ENCODE peak calls at places on chromosomes 5 and 9, in eight cellular contexts. Z, S, Q, J, V, E, Y and K are unnamed samples.

GRCh38 chr5:75524071-75524470 is 12.4 kb downstream of the POLK start:
- DNase-seq in Z (no peak), S (no peak), Q (peak; percentile 12), J (no peak), V (no peak), E (peak; percentile 42), Y (no peak), K (no peak)

GRCh38 chr9:127549218-127549617 is 62.9 kb upstream of the STXBP1 start:
- DNase-seq in Z (no peak), S (no peak), Q (no peak), J (no peak), V (no peak), E (no peak), Y (no peak), K (no peak)

GRCh38 chr5:52709171-52709925 is 78.4 kb upstream of the ITGA1 start:
- DNase-seq in Z (no peak), S (no peak), Q (peak; percentile 16), J (no peak), V (no peak), E (peak; percentile 7), Y (no peak), K (no peak)

GRCh38 chr5:132480546-132481242 is 9.9 kb downstream of the IRF1 start:
- DNase-seq in Z (no peak), S (no peak), Q (no peak), J (no peak), V (no peak), E (no peak), Y (no peak), K (no peak)

GRCh38 chr5:18987101-18987500 is 1000.9 kb downstream of the CDH18 start:
- DNase-seq in Z (no peak), S (no peak), Q (no peak), J (no peak), V (no peak), E (no peak), Y (no peak), K (no peak)

GRCh38 chr5:135153259-135153658 is 119.2 kb upstream of the PITX1 start:
- DNase-seq in Z (no peak), S (no peak), Q (no peak), J (no peak), V (no peak), E (no peak), Y (no peak), K (no peak)

GRCh38 chr5:33315170-33315569 is 125.6 kb upstream of the TARS1 start:
- DNase-seq in Z (no peak), S (no peak), Q (no peak), J (no peak), V (no peak), E (no peak), Y (no peak), K (no peak)

GRCh38 chr9:99011161-99011709 is 67.5 kb downstream of the COL15A1 start:
- DNase-seq in Z (peak; percentile 38), S (no peak), Q (no peak), J (no peak), V (no peak), E (no peak), Y (no peak), K (no peak)

GRCh38 chr9:70046274-70047070 is 2.8 kb downstream of the MAMDC2 start:
- DNase-seq in Z (no peak), S (no peak), Q (no peak), J (no peak), V (no peak), E (no peak), Y (no peak), K (no peak)

GRCh38 chr5:175867587-175868347 is 3.6 kb upstream of the CPLX2 start:
- DNase-seq in Z (peak; percentile 61), S (peak; percentile 34), Q (no peak), J (no peak), V (no peak), E (no peak), Y (no peak), K (peak; percentile 78)

GRCh38 chr5:15719784-15720183 is 219.8 kb downstream of the FBXL7 start:
- DNase-seq in Z (no peak), S (no peak), Q (no peak), J (no peak), V (no peak), E (no peak), Y (no peak), K (peak; percentile 23)

GRCh38 chr5:137280656-137281055 is 218.5 kb downstream of the SPOCK1 start:
- DNase-seq in Z (no peak), S (no peak), Q (no peak), J (no peak), V (no peak), E (no peak), Y (no peak), K (no peak)

GRCh38 chr9:87324613-87325194 is 173.0 kb upstream of the DAPK1 start:
- DNase-seq in Z (peak; percentile 55), S (peak; percentile 53), Q (peak; percentile 62), J (no peak), V (no peak), E (peak; percentile 67), Y (no peak), K (peak; percentile 40)

GRCh38 chr9:12759767-12760166 is 15.1 kb upstream of the LURAP1L start:
- DNase-seq in Z (no peak), S (peak; percentile 62), Q (no peak), J (no peak), V (no peak), E (no peak), Y (no peak), K (no peak)

GRCh38 chr5:83974151-83974822 is 253.6 kb upstream of the HAPLN1 start:
- DNase-seq in Z (no peak), S (no peak), Q (no peak), J (no peak), V (no peak), E (no peak), Y (no peak), K (no peak)

GRCh38 chr5:82298668-82299067 is 20.5 kb upstream of the RPS23 start:
- DNase-seq in Z (no peak), S (no peak), Q (no peak), J (no peak), V (no peak), E (no peak), Y (no peak), K (no peak)

GRCh38 chr5:43802119-43802518 is 199.1 kb downstream of the NNT start:
- DNase-seq in Z (no peak), S (no peak), Q (no peak), J (no peak), V (no peak), E (no peak), Y (no peak), K (no peak)

GRCh38 chr5:73908846-73909245 is 282.9 kb downstream of the ARHGEF28 start:
- DNase-seq in Z (no peak), S (no peak), Q (no peak), J (no peak), V (no peak), E (no peak), Y (no peak), K (no peak)

GRCh38 chr9:129109952-129110739 is 447 bp downstream of the CRAT start:
- DNase-seq in Z (no peak), S (no peak), Q (no peak), J (no peak), V (peak; percentile 46), E (no peak), Y (no peak), K (no peak)

GRCh38 chr9:138117836-138118235 is 240.3 kb downstream of the CACNA1B start:
- DNase-seq in Z (no peak), S (no peak), Q (no peak), J (no peak), V (no peak), E (no peak), Y (no peak), K (no peak)

GRCh38 chr9:70091553-70091952 is 47.9 kb downstream of the MAMDC2 start:
- DNase-seq in Z (no peak), S (no peak), Q (no peak), J (no peak), V (no peak), E (no peak), Y (no peak), K (no peak)

GRCh38 chr5:95262933-95263660 is 21.8 kb downstream of the MCTP1 start:
- DNase-seq in Z (no peak), S (no peak), Q (no peak), J (no peak), V (no peak), E (no peak), Y (no peak), K (no peak)

GRCh38 chr9:98201102-98201501 is 8.7 kb upstream of the CORO2A start:
- DNase-seq in Z (no peak), S (no peak), Q (peak; percentile 75), J (no peak), V (no peak), E (peak; percentile 75), Y (no peak), K (no peak)

GRCh38 chr9:94719878-94720277 is 6.6 kb upstream of the AOPEP start:
- DNase-seq in Z (no peak), S (no peak), Q (no peak), J (no peak), V (no peak), E (no peak), Y (no peak), K (no peak)

GRCh38 chr9:85610074-85610855 is 131.5 kb downstream of the AGTPBP1 start:
- DNase-seq in Z (peak; percentile 64), S (peak; percentile 75), Q (peak; percentile 70), J (peak; percentile 56), V (no peak), E (peak; percentile 74), Y (no peak), K (peak; percentile 26)

GRCh38 chr9:114110180-114110579 is 11.1 kb upstream of the KIF12 start:
- DNase-seq in Z (no peak), S (no peak), Q (no peak), J (no peak), V (no peak), E (no peak), Y (no peak), K (no peak)

GRCh38 chr5:147391781-147392180 is 118.1 kb downstream of the DPYSL3 start:
- DNase-seq in Z (no peak), S (peak; percentile 14), Q (peak; percentile 34), J (peak; percentile 74), V (no peak), E (no peak), Y (no peak), K (peak; percentile 45)

GRCh38 chr5:181052526-181052927 is 12.5 kb downstream of the BTNL9 start:
- DNase-seq in Z (no peak), S (no peak), Q (peak; percentile 69), J (no peak), V (no peak), E (no peak), Y (no peak), K (no peak)

GRCh38 chr5:177591690-177592009 is 353 bp upstream of the TMED9 start:
- DNase-seq in Z (no peak), S (no peak), Q (no peak), J (no peak), V (no peak), E (no peak), Y (no peak), K (no peak)

GRCh38 chr5:87298687-87299362 is 31.1 kb downstream of the RASA1 start:
- DNase-seq in Z (no peak), S (no peak), Q (no peak), J (no peak), V (no peak), E (no peak), Y (no peak), K (no peak)

GRCh38 chr9:37776328-37776727 is 8.5 kb downstream of the EXOSC3 start:
- DNase-seq in Z (no peak), S (no peak), Q (no peak), J (no peak), V (no peak), E (no peak), Y (no peak), K (no peak)

GRCh38 chr9:34663296-34663590 is 786 bp upstream of the CCL27 start:
- DNase-seq in Z (no peak), S (no peak), Q (no peak), J (no peak), V (no peak), E (no peak), Y (no peak), K (no peak)

GRCh38 chr9:115195889-115196288 is 77.9 kb upstream of the TNC start:
- DNase-seq in Z (no peak), S (no peak), Q (no peak), J (no peak), V (no peak), E (no peak), Y (no peak), K (no peak)

GRCh38 chr5:60086583-60086982 is 193.1 kb upstream of the PDE4D start:
- DNase-seq in Z (no peak), S (no peak), Q (no peak), J (no peak), V (no peak), E (no peak), Y (no peak), K (no peak)